ENCODE peak calls at places on chromosomes 7 and 10, in eight cellular contexts. J is PC-3, O is GM23248, C is OCI-LY7, G is SK-N-SH, P is hepatocyte, A is HCT116, B is Karpas-422. K is an unnamed sample.

GRCh38 chr7:31921047-31921446 is 149.2 kb downstream of the PDE1C start:
- DNase-seq in J (no peak), O (no peak), C (no peak), G (no peak), P (no peak), A (no peak), B (no peak), K (no peak)

GRCh38 chr7:104142147-104142546 is 65.7 kb downstream of the ORC5 start:
- DNase-seq in J (peak; percentile 19), O (no peak), C (no peak), G (no peak), P (no peak), A (no peak), B (no peak), K (no peak)

GRCh38 chr10:132536241-132536963 is 1.2 kb upstream of the INPP5A start:
- DNase-seq in J (peak; percentile 33), O (no peak), C (peak; percentile 30), G (peak; percentile 73), P (no peak), A (no peak), B (no peak), K (peak; percentile 40)

GRCh38 chr10:122407375-122408125 is 33.0 kb downstream of the PLEKHA1 start:
- DNase-seq in J (no peak), O (peak; percentile 81), C (no peak), G (no peak), P (no peak), A (no peak), B (no peak), K (no peak)

GRCh38 chr10:102009801-102010425 is 46.1 kb downstream of the ARMH3 start:
- DNase-seq in J (peak; percentile 85), O (peak; percentile 95), C (peak; percentile 80), G (peak; percentile 74), P (peak; percentile 86), A (peak; percentile 88), B (peak; percentile 83), K (peak; percentile 40)

GRCh38 chr7:95180-95862 is 97.0 kb upstream of the FAM20C start:
- DNase-seq in J (peak; percentile 87), O (peak; percentile 73), C (no peak), G (no peak), P (no peak), A (no peak), B (no peak), K (peak; percentile 74)

GRCh38 chr7:12926236-12926635 is 238.8 kb downstream of the ARL4A start:
- DNase-seq in J (no peak), O (no peak), C (no peak), G (no peak), P (no peak), A (no peak), B (no peak), K (no peak)

GRCh38 chr7:44975331-44976039 is 3.3 kb downstream of the MYO1G start:
- DNase-seq in J (no peak), O (no peak), C (no peak), G (no peak), P (no peak), A (no peak), B (no peak), K (no peak)

GRCh38 chr10:73529089-73529832 is 33.4 kb upstream of the PPP3CB start:
- DNase-seq in J (peak; percentile 99), O (peak; percentile 87), C (peak; percentile 84), G (peak; percentile 75), P (peak; percentile 90), A (peak; percentile 56), B (peak; percentile 94), K (peak; percentile 76)

GRCh38 chr10:62554632-62555199 is 180.5 kb downstream of the ZNF365 start:
- DNase-seq in J (peak; percentile 94), O (peak; percentile 70), C (peak; percentile 59), G (peak; percentile 33), P (peak; percentile 56), A (peak; percentile 8), B (peak; percentile 73), K (no peak)

GRCh38 chr10:21173964-21174669 is 277.0 kb upstream of the NEBL start:
- DNase-seq in J (peak; percentile 77), O (peak; percentile 32), C (no peak), G (peak; percentile 88), P (peak; percentile 85), A (peak; percentile 63), B (no peak), K (peak; percentile 90)

GRCh38 chr7:108522780-108523179 is 3.2 kb downstream of the PNPLA8 start:
- DNase-seq in J (no peak), O (no peak), C (no peak), G (no peak), P (no peak), A (no peak), B (no peak), K (no peak)

GRCh38 chr7:99210265-99210970 is 2.5 kb upstream of the KPNA7 start:
- DNase-seq in J (peak; percentile 97), O (peak; percentile 46), C (no peak), G (no peak), P (peak; percentile 74), A (no peak), B (no peak), K (peak; percentile 99)

GRCh38 chr10:17456032-17456548 is 1.7 kb upstream of the ST8SIA6 start:
- DNase-seq in J (no peak), O (no peak), C (no peak), G (no peak), P (no peak), A (no peak), B (no peak), K (no peak)

GRCh38 chr10:42753507-42754154 is 29.0 kb upstream of the BMS1 start:
- DNase-seq in J (no peak), O (peak; percentile 46), C (no peak), G (peak; percentile 58), P (peak; percentile 55), A (no peak), B (no peak), K (no peak)

GRCh38 chr7:157839672-157840167 is 502.9 kb downstream of the DNAJB6 start:
- DNase-seq in J (no peak), O (no peak), C (no peak), G (no peak), P (no peak), A (no peak), B (no peak), K (no peak)

GRCh38 chr10:79127151-79127961 is 58.6 kb downstream of the ZMIZ1 start:
- DNase-seq in J (peak; percentile 100), O (peak; percentile 92), C (no peak), G (no peak), P (peak; percentile 91), A (peak; percentile 56), B (no peak), K (peak; percentile 95)

DNA sequence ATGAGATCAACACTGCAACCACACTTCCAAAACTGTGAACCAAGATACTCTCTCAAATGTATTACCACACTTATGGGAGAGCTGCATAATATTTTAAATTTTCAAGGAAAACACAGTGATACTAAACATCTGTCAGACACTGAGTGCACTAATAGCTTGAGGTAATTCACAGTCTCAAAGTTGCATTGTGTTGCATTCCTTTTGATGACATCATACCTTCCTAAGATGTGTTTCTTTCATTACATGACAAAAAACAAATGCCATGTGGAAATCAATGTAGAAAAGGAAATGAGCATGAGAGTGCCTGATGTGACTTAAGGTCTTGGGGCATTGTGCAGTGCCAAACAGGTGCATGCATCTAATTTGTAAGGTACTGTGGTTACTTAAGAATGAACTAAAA is 496.0 kb upstream of the SEMA3D start:
- DNase-seq in J (no peak), O (peak; percentile 61), C (no peak), G (no peak), P (no peak), A (no peak), B (no peak), K (no peak)
- H2AFZ ChIP-seq in J (no peak overlapping the region), O (no peak overlapping the region), C (no peak overlapping the region), G (no peak overlapping the region), P (no peak overlapping the region), A (no peak overlapping the region), B (no peak overlapping the region), K (no peak overlapping the region)

GRCh38 chr7:131897790-131898165 is 341.4 kb upstream of the PODXL start:
- DNase-seq in J (no peak), O (no peak), C (no peak), G (no peak), P (no peak), A (no peak), B (no peak), K (no peak)

GRCh38 chr7:131897016-131897789 is 340.8 kb upstream of the PODXL start:
- DNase-seq in J (peak; percentile 62), O (peak; percentile 87), C (no peak), G (peak; percentile 16), P (no peak), A (peak; percentile 12), B (no peak), K (no peak)

GRCh38 chr7:131899271-131900030 is 343.0 kb upstream of the PODXL start:
- DNase-seq in J (no peak), O (peak; percentile 29), C (no peak), G (no peak), P (no peak), A (no peak), B (no peak), K (no peak)

GRCh38 chr7:131896189-131896855 is 339.9 kb upstream of the PODXL start:
- DNase-seq in J (no peak), O (no peak), C (no peak), G (no peak), P (no peak), A (no peak), B (no peak), K (no peak)

GRCh38 chr7:131898418-131898817 is 342.0 kb upstream of the PODXL start:
- DNase-seq in J (peak; percentile 15), O (peak; percentile 66), C (no peak), G (no peak), P (no peak), A (no peak), B (no peak), K (no peak)
- H3K9me2 ChIP-seq in J (no peaks in the 10 kb centered on the region), O (no peaks in the 10 kb centered on the region), C (no peaks in the 10 kb centered on the region), G (no peaks in the 10 kb centered on the region), P (no peaks in the 10 kb centered on the region), A (no peaks in the 10 kb centered on the region), B (no peaks in the 10 kb centered on the region), K (no peaks in the 10 kb centered on the region)

GRCh38 chr7:85773116-85773783 is 586.4 kb upstream of the SEMA3D start:
- DNase-seq in J (no peak), O (peak; percentile 91), C (no peak), G (no peak), P (no peak), A (no peak), B (no peak), K (no peak)
- H2AFZ ChIP-seq in J (no peak overlapping the region), O (peak overlapping the region; percentile 75), C (no peak overlapping the region), G (peak overlapping the region; percentile 14), P (no peak overlapping the region), A (no peak overlapping the region), B (no peak overlapping the region), K (no peak overlapping the region)

GRCh38 chr7:73433924-73434700 is 534 bp downstream of the FZD9 start:
- DNase-seq in J (no peak), O (no peak), C (no peak), G (no peak), P (no peak), A (no peak), B (no peak), K (no peak)

GRCh38 chr7:73429622-73430505 is 3.7 kb upstream of the FZD9 start:
- DNase-seq in J (no peak), O (no peak), C (no peak), G (no peak), P (no peak), A (no peak), B (no peak), K (no peak)

GRCh38 chr7:73434701-73435069 is 1.1 kb downstream of the FZD9 start:
- DNase-seq in J (no peak), O (no peak), C (no peak), G (no peak), P (no peak), A (no peak), B (no peak), K (no peak)

GRCh38 chr7:73431041-73431835 is 2.3 kb upstream of the FZD9 start:
- DNase-seq in J (peak; percentile 60), O (no peak), C (no peak), G (no peak), P (no peak), A (no peak), B (peak; percentile 40), K (peak; percentile 24)

GRCh38 chr7:73432676-73433075 is 902 bp upstream of the FZD9 start:
- DNase-seq in J (no peak), O (no peak), C (no peak), G (no peak), P (no peak), A (no peak), B (no peak), K (no peak)
- H3K9me2 ChIP-seq in J (no peaks in the 10 kb centered on the region), O (no peaks in the 10 kb centered on the region), C (no peaks in the 10 kb centered on the region), G (no peaks in the 10 kb centered on the region), P (no peaks in the 10 kb centered on the region), A (no peaks in the 10 kb centered on the region), B (no peaks in the 10 kb centered on the region), K (no peaks in the 10 kb centered on the region)

K was measured in PC-9.